ENCODE peak calls at places on chromosomes 7 and 10, in eight cellular contexts. M is cardiac muscle cell; I is lower lobe of right lung; C is left ventricle myocardium inferior; V is naive thymus-derived CD4-positive, alpha-beta T cell; O is uterus; N is endodermal cell; P is fibroblast of lung. F is an unnamed sample.
A peak's percentile ranks its signal among the peaks of the same experiment; 100 is the strongest.

GRCh38 chr7:100612730-100613446 is 548 bp downstream of the MOSPD3 start:
- DNase-seq in M (no peak), I (no peak), C (no peak), V (peak; percentile 38), O (no peak), N (peak; percentile 74), P (no peak), F (peak; percentile 37)

GRCh38 chr7:128878226-128879105 is 15.8 kb downstream of the ATP6V1F start:
- DNase-seq in M (no peak), I (peak; percentile 34), C (peak; percentile 6), V (no peak), O (no peak), N (no peak), P (no peak), F (no peak)

GRCh38 chr7:150753826-150754603 is 16.8 kb downstream of the GIMAP5 start:
- DNase-seq in M (peak; percentile 42), I (no peak), C (no peak), V (no peak), O (no peak), N (peak; percentile 64), P (no peak), F (peak; percentile 17)

GRCh38 chr7:726854-727103 is 280 bp downstream of the DNAAF5 start:
- DNase-seq in M (peak; percentile 66), I (no peak), C (no peak), V (no peak), O (no peak), N (no peak), P (no peak), F (no peak)

GRCh38 chr10:89404082-89404481 is 10.3 kb upstream of the IFIT5 start:
- DNase-seq in M (no peak), I (no peak), C (no peak), V (no peak), O (no peak), N (no peak), P (peak; percentile 66), F (no peak)

GRCh38 chr10:113663142-113663541 is 699 bp downstream of the NRAP start:
- DNase-seq in M (no peak), I (no peak), C (no peak), V (no peak), O (no peak), N (no peak), P (peak; percentile 43), F (no peak)

GRCh38 chr10:96250349-96250748 is 21.0 kb downstream of the BLNK start:
- DNase-seq in M (no peak), I (no peak), C (no peak), V (no peak), O (no peak), N (no peak), P (no peak), F (no peak)

GRCh38 chr7:148483515-148483914 is 107.1 kb upstream of the C7orf33 start:
- DNase-seq in M (no peak), I (no peak), C (no peak), V (no peak), O (no peak), N (no peak), P (no peak), F (no peak)

GRCh38 chr7:32019008-32019578 is 51.1 kb downstream of the PDE1C start:
- DNase-seq in M (no peak), I (no peak), C (no peak), V (no peak), O (no peak), N (no peak), P (peak; percentile 67), F (no peak)

GRCh38 chr10:93821051-93821772 is 63.5 kb downstream of the LGI1 start:
- DNase-seq in M (peak; percentile 45), I (no peak), C (no peak), V (no peak), O (no peak), N (no peak), P (peak; percentile 39), F (peak; percentile 16)

GRCh38 chr10:97748116-97748515 is 11.2 kb downstream of the ZFYVE27 start:
- DNase-seq in M (peak; percentile 38), I (no peak), C (no peak), V (no peak), O (no peak), N (no peak), P (no peak), F (no peak)

GRCh38 chr7:47508389-47509380 is 73.2 kb downstream of the TNS3 start:
- DNase-seq in M (peak; percentile 50), I (no peak), C (no peak), V (no peak), O (no peak), N (no peak), P (peak; percentile 44), F (no peak)
- H3K4me1 ChIP-seq in M (peaks cover 37% of the 10 kb centered on the region), I (peaks cover 29% of the 10 kb centered on the region), C (peaks cover 54% of the 10 kb centered on the region), V (no peaks in the 10 kb centered on the region), O (peaks cover 3% of the 10 kb centered on the region), N (peaks cover 7% of the 10 kb centered on the region), P (peaks cover 11% of the 10 kb centered on the region), F (peaks cover 11% of the 10 kb centered on the region)

GRCh38 chr10:116270691-116271592 is 2.1 kb downstream of the GFRA1 start:
- DNase-seq in M (peak; percentile 44), I (no peak), C (peak; percentile 60), V (no peak), O (peak; percentile 26), N (peak; percentile 77), P (peak; percentile 15), F (no peak)

GRCh38 chr10:116278832-116279231 is 5.8 kb upstream of the GFRA1 start:
- DNase-seq in M (no peak), I (no peak), C (no peak), V (no peak), O (no peak), N (no peak), P (peak; percentile 56), F (no peak)

GRCh38 chr10:116272497-116273221 is at the start of gene GFRA1:
- DNase-seq in M (peak; percentile 55), I (no peak), C (peak; percentile 27), V (no peak), O (peak; percentile 52), N (peak; percentile 85), P (peak; percentile 36), F (no peak)

GRCh38 chr10:116271593-116272496 is 1.2 kb downstream of the GFRA1 start:
- DNase-seq in M (peak; percentile 39), I (no peak), C (peak; percentile 32), V (no peak), O (peak; percentile 42), N (peak; percentile 77), P (peak; percentile 11), F (no peak)

DNA sequence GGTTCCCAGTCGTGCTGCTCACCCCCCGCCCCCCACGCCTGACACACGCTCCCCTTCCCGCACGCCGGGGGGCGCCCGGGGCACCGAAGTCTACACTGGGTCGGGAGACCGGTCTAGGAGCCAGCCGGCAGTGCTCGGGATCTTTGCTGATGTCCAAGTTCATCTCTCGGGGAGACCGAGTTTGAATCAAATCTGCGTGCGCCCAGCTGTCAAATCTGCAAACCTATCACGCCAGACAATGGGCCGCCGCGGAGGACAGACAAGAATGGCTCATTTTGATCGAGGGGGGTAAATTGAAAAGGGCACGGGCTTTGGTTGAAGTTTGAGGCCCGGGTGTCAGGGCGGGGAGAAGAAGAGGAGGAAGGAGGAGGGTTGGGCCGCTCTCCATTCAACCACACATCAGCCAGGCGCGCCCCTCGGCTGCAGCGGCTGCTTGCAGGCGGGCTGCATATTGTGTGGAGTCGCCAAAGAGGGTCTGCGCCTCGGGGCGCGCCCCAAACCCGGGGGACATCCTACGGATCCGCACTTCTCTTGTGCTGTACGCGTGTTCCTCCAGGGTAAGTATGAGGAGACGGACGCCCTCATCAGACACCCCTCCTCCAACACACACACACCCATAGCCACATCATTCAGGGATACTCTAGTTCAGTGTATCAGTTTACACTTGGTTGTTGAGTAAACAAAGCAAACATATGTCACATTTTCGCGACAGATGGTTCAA is 1.3 kb upstream of the GFRA1 start:
- DNase-seq in M (peak; percentile 45), I (no peak), C (peak; percentile 19), V (no peak), O (peak; percentile 23), N (peak; percentile 81), P (peak; percentile 29), F (no peak)
- H3K4me3 ChIP-seq in M (peak overlapping the region; percentile 45), I (peak overlapping the region; percentile 40), C (peak overlapping the region; percentile 69), V (no peak overlapping the region), O (peak overlapping the region; percentile 49), N (peak overlapping the region; percentile 84), P (peak overlapping the region; percentile 60), F (no peak overlapping the region)

GRCh38 chr10:75029420-75029819 is 82.0 kb upstream of the SAMD8 start:
- DNase-seq in M (no peak), I (no peak), C (no peak), V (no peak), O (no peak), N (no peak), P (no peak), F (no peak)
- H3K36me3 ChIP-seq in M (peaks cover 43% of the 10 kb centered on the region), I (peaks cover 63% of the 10 kb centered on the region), C (peaks cover 64% of the 10 kb centered on the region), V (peaks cover 6% of the 10 kb centered on the region), O (no peaks in the 10 kb centered on the region), N (peaks cover 40% of the 10 kb centered on the region), P (peaks cover 4% of the 10 kb centered on the region), F (peaks cover 2% of the 10 kb centered on the region)

GRCh38 chr10:44907576-44907975 is 3.6 kb upstream of the TMEM72 start:
- DNase-seq in M (no peak), I (no peak), C (no peak), V (no peak), O (no peak), N (no peak), P (no peak), F (no peak)

GRCh38 chr10:44909910-44910309 is 1.2 kb upstream of the TMEM72 start:
- DNase-seq in M (no peak), I (no peak), C (no peak), V (no peak), O (no peak), N (no peak), P (no peak), F (no peak)

GRCh38 chr10:44911081-44911540 is at the start of gene TMEM72:
- DNase-seq in M (peak; percentile 80), I (peak; percentile 79), C (no peak), V (no peak), O (no peak), N (peak; percentile 88), P (no peak), F (no peak)

GRCh38 chr10:44908071-44908709 is 2.9 kb upstream of the TMEM72 start:
- DNase-seq in M (peak; percentile 85), I (no peak), C (no peak), V (no peak), O (no peak), N (peak; percentile 55), P (peak; percentile 20), F (no peak)

GRCh38 chr10:44908936-44909335 is 2.2 kb upstream of the TMEM72 start:
- DNase-seq in M (no peak), I (no peak), C (no peak), V (no peak), O (no peak), N (no peak), P (no peak), F (no peak)
- H3K4me1 ChIP-seq in M (peaks cover 50% of the 10 kb centered on the region), I (peaks cover 3% of the 10 kb centered on the region), C (peaks cover 32% of the 10 kb centered on the region), V (peaks cover 14% of the 10 kb centered on the region), O (no peaks in the 10 kb centered on the region), N (peaks cover 2% of the 10 kb centered on the region), P (no peaks in the 10 kb centered on the region), F (no peaks in the 10 kb centered on the region)

DNA sequence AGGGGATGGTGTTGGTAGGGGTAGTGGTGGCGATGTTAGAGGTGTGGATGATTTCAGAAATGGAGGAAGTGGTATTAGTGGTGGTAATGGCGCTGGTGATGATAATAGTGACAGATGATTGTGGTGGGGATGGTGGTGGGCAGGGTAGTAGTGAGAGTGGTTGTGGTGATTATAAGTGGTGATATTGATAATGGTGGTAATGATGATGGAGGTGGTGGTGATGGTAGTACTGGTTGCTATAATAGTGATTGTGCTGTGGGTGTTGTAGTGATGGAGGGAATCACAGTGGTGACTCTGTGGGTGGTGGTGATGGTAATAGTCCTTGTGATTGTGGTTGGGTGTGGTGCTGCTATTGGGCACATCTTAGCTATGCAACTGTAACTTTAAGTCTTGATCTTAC is 61.6 kb upstream of the TBX20 start:
- DNase-seq in M (no peak), I (no peak), C (no peak), V (no peak), O (no peak), N (no peak), P (no peak), F (no peak)
- H3K4me3 ChIP-seq in M (no peak overlapping the region), I (no peak overlapping the region), C (no peak overlapping the region), V (no peak overlapping the region), O (no peak overlapping the region), N (no peak overlapping the region), P (no peak overlapping the region), F (no peak overlapping the region)

F was measured in HAP-1.